ENCODE peak calls at places on chromosomes 4 and X, in four cellular contexts. One of them, this sample, is unnamed.
A peak's percentile ranks its signal among the peaks of the same experiment; 100 is the strongest.

GRCh38 chr4:86891785-86892638 is at the start of gene C4orf36:
- DNase-seq in upper lobe of right lung: peak; percentile 92
- DNase-seq in right cardiac atrium: peak; percentile 63
- DNase-seq in pancreas: peak; percentile 79
- DNase-seq in this sample: peak; percentile 30

GRCh38 chrX:48824066-48824465 is 2.2 kb upstream of the ERAS start:
- DNase-seq in upper lobe of right lung: no peak
- DNase-seq in right cardiac atrium: no peak
- DNase-seq in pancreas: no peak
- DNase-seq in this sample: no peak

GRCh38 chr4:20364969-20365368 is 113.3 kb downstream of the SLIT2 start:
- DNase-seq in upper lobe of right lung: no peak
- DNase-seq in right cardiac atrium: no peak
- DNase-seq in pancreas: no peak
- DNase-seq in this sample: no peak

GRCh38 chrX:15854080-15854655 is 445 bp downstream of the AP1S2 start:
- DNase-seq in upper lobe of right lung: peak; percentile 78
- DNase-seq in right cardiac atrium: peak; percentile 67
- DNase-seq in pancreas: peak; percentile 63
- DNase-seq in this sample: peak; percentile 68

GRCh38 chr4:133146574-133147198 is 2.4 kb upstream of the PCDH10 start:
- DNase-seq in upper lobe of right lung: no peak
- DNase-seq in right cardiac atrium: peak; percentile 34
- DNase-seq in pancreas: no peak
- DNase-seq in this sample: peak; percentile 69

GRCh38 chr4:123352966-123353365 is 43.6 kb upstream of the SPRY1 start:
- DNase-seq in upper lobe of right lung: no peak
- DNase-seq in right cardiac atrium: no peak
- DNase-seq in pancreas: no peak
- DNase-seq in this sample: no peak

GRCh38 chr4:85760521-85760920 is 285.6 kb downstream of the ARHGAP24 start:
- DNase-seq in upper lobe of right lung: no peak
- DNase-seq in right cardiac atrium: no peak
- DNase-seq in pancreas: no peak
- DNase-seq in this sample: no peak

GRCh38 chr4:38468491-38468890 is 195.5 kb upstream of the KLF3 start:
- DNase-seq in upper lobe of right lung: no peak
- DNase-seq in right cardiac atrium: no peak
- DNase-seq in pancreas: no peak
- DNase-seq in this sample: no peak

GRCh38 chr4:65791807-65792308 is 121.6 kb upstream of the EPHA5 start:
- DNase-seq in upper lobe of right lung: no peak
- DNase-seq in right cardiac atrium: no peak
- DNase-seq in pancreas: peak; percentile 20
- DNase-seq in this sample: no peak

GRCh38 chrX:78801522-78801921 is 54.0 kb downstream of the LPAR4 start:
- DNase-seq in upper lobe of right lung: no peak
- DNase-seq in right cardiac atrium: no peak
- DNase-seq in pancreas: no peak
- DNase-seq in this sample: no peak

GRCh38 chr4:17142232-17142711 is 243.8 kb upstream of the LDB2 start:
- DNase-seq in upper lobe of right lung: no peak
- DNase-seq in right cardiac atrium: no peak
- DNase-seq in pancreas: no peak
- DNase-seq in this sample: no peak

GRCh38 chr4:52265781-52266525 is 214.8 kb downstream of the SPATA18 start:
- DNase-seq in upper lobe of right lung: no peak
- DNase-seq in right cardiac atrium: no peak
- DNase-seq in pancreas: no peak
- DNase-seq in this sample: no peak

GRCh38 chr4:127631420-127631819 is 1.3 kb upstream of the INTU start:
- DNase-seq in upper lobe of right lung: no peak
- DNase-seq in right cardiac atrium: no peak
- DNase-seq in pancreas: no peak
- DNase-seq in this sample: no peak

GRCh38 chr4:87105101-87105852 is 115.1 kb downstream of the KLHL8 start:
- DNase-seq in upper lobe of right lung: no peak
- DNase-seq in right cardiac atrium: no peak
- DNase-seq in pancreas: no peak
- DNase-seq in this sample: no peak

GRCh38 chrX:34884693-34885277 is 57.8 kb upstream of the FAM47B start:
- DNase-seq in upper lobe of right lung: no peak
- DNase-seq in right cardiac atrium: no peak
- DNase-seq in pancreas: no peak
- DNase-seq in this sample: no peak

GRCh38 chr4:73978886-73979285 is 2.9 kb downstream of the PF4 start:
- DNase-seq in upper lobe of right lung: no peak
- DNase-seq in right cardiac atrium: no peak
- DNase-seq in pancreas: no peak
- DNase-seq in this sample: no peak

GRCh38 chrX:136198010-136198409 is 50.7 kb downstream of the FHL1 start:
- DNase-seq in upper lobe of right lung: no peak
- DNase-seq in right cardiac atrium: no peak
- DNase-seq in pancreas: no peak
- DNase-seq in this sample: no peak

GRCh38 chr4:529563-529962 is 30.6 kb downstream of the PIGG start:
- DNase-seq in upper lobe of right lung: no peak
- DNase-seq in right cardiac atrium: no peak
- DNase-seq in pancreas: no peak
- DNase-seq in this sample: no peak

GRCh38 chrX:67543818-67544217 is at the start of gene AR:
- DNase-seq in upper lobe of right lung: peak; percentile 83
- DNase-seq in right cardiac atrium: peak; percentile 75
- DNase-seq in pancreas: peak; percentile 55
- DNase-seq in this sample: no peak

GRCh38 chr4:139524062-139524631 is 31.9 kb downstream of the SETD7 start:
- DNase-seq in upper lobe of right lung: no peak
- DNase-seq in right cardiac atrium: no peak
- DNase-seq in pancreas: no peak
- DNase-seq in this sample: no peak

GRCh38 chrX:153642313-153642654 is 4.7 kb upstream of the DUSP9 start:
- DNase-seq in upper lobe of right lung: peak; percentile 31
- DNase-seq in right cardiac atrium: no peak
- DNase-seq in pancreas: peak; percentile 7
- DNase-seq in this sample: no peak

GRCh38 chr4:185921583-185922555 is 109.9 kb upstream of the SORBS2 start:
- DNase-seq in upper lobe of right lung: no peak
- DNase-seq in right cardiac atrium: no peak
- DNase-seq in pancreas: no peak
- DNase-seq in this sample: no peak

GRCh38 chr4:36676139-36677050 is 395.0 kb downstream of the DTHD1 start:
- DNase-seq in upper lobe of right lung: no peak
- DNase-seq in right cardiac atrium: no peak
- DNase-seq in pancreas: no peak
- DNase-seq in this sample: no peak

GRCh38 chrX:46628406-46629371 is 55.1 kb downstream of the CHST7 start:
- DNase-seq in upper lobe of right lung: peak; percentile 62
- DNase-seq in right cardiac atrium: peak; percentile 63
- DNase-seq in pancreas: no peak
- DNase-seq in this sample: no peak

GRCh38 chr4:42460043-42460442 is 62.8 kb downstream of the SHISA3 start:
- DNase-seq in upper lobe of right lung: no peak
- DNase-seq in right cardiac atrium: no peak
- DNase-seq in pancreas: peak; percentile 42
- DNase-seq in this sample: no peak

GRCh38 chr4:95044204-95044848 is 286.6 kb downstream of the BMPR1B start:
- DNase-seq in upper lobe of right lung: no peak
- DNase-seq in right cardiac atrium: no peak
- DNase-seq in pancreas: no peak
- DNase-seq in this sample: no peak

GRCh38 chrX:138519296-138519695 is 192.2 kb downstream of the FGF13 start:
- DNase-seq in upper lobe of right lung: no peak
- DNase-seq in right cardiac atrium: no peak
- DNase-seq in pancreas: no peak
- DNase-seq in this sample: no peak

GRCh38 chr4:124583797-124584196 is 128.7 kb downstream of the ANKRD50 start:
- DNase-seq in upper lobe of right lung: no peak
- DNase-seq in right cardiac atrium: no peak
- DNase-seq in pancreas: no peak
- DNase-seq in this sample: no peak

GRCh38 chr4:173248690-173249089 is 80.1 kb downstream of the GALNT7 start:
- DNase-seq in upper lobe of right lung: no peak
- DNase-seq in right cardiac atrium: no peak
- DNase-seq in pancreas: no peak
- DNase-seq in this sample: no peak

GRCh38 chr4:978957-979701 is 5.8 kb upstream of the DGKQ start:
- DNase-seq in upper lobe of right lung: no peak
- DNase-seq in right cardiac atrium: no peak
- DNase-seq in pancreas: no peak
- DNase-seq in this sample: no peak

GRCh38 chr4:125254111-125254510 is 60.6 kb upstream of the FAT4 start:
- DNase-seq in upper lobe of right lung: no peak
- DNase-seq in right cardiac atrium: no peak
- DNase-seq in pancreas: no peak
- DNase-seq in this sample: no peak

GRCh38 chr4:10371869-10372471 is 85.3 kb downstream of the ZNF518B start:
- DNase-seq in upper lobe of right lung: no peak
- DNase-seq in right cardiac atrium: peak; percentile 22
- DNase-seq in pancreas: no peak
- DNase-seq in this sample: no peak

GRCh38 chr4:26354491-26354890 is 33.7 kb downstream of the RBPJ start:
- DNase-seq in upper lobe of right lung: no peak
- DNase-seq in right cardiac atrium: no peak
- DNase-seq in pancreas: no peak
- DNase-seq in this sample: no peak
- H3K27ac ChIP-seq in upper lobe of right lung: no peak overlapping the region
- H3K27ac ChIP-seq in right cardiac atrium: no peak overlapping the region
- H3K27ac ChIP-seq in pancreas: no peak overlapping the region
- H3K27ac ChIP-seq in this sample: no peak overlapping the region

DNA sequence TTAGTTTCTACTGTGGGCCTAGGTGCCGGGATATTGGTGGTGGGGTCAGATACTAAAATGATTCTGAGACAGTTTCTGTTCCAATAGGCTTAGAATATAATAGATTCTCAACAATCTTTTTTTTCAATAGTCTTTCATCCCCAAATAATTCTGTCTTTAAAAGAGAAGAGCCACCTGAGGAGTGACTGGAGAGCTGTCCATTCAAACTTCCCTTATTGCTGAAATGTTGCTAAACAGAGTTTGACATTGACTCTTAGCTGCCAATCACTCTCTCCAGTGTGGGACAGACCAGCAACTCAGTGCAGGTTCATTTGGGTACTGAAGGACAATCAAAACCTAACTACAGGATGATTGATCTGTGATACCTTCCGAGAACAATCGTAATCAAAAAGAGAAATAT is 12.4 kb upstream of the ADH7 start:
- DNase-seq in upper lobe of right lung: no peak
- DNase-seq in right cardiac atrium: no peak
- DNase-seq in pancreas: no peak
- DNase-seq in this sample: no peak
- H3K27ac ChIP-seq in upper lobe of right lung: no peak overlapping the region
- H3K27ac ChIP-seq in right cardiac atrium: no peak overlapping the region
- H3K27ac ChIP-seq in pancreas: no peak overlapping the region
- H3K27ac ChIP-seq in this sample: no peak overlapping the region

GRCh38 chrX:120727911-120728310 is 98.1 kb upstream of the C1GALT1C1 start:
- DNase-seq in upper lobe of right lung: no peak
- DNase-seq in right cardiac atrium: no peak
- DNase-seq in pancreas: no peak
- DNase-seq in this sample: no peak
- H3K27ac ChIP-seq in upper lobe of right lung: no peak overlapping the region
- H3K27ac ChIP-seq in right cardiac atrium: no peak overlapping the region
- H3K27ac ChIP-seq in pancreas: no peak overlapping the region
- H3K27ac ChIP-seq in this sample: no peak overlapping the region

DNA sequence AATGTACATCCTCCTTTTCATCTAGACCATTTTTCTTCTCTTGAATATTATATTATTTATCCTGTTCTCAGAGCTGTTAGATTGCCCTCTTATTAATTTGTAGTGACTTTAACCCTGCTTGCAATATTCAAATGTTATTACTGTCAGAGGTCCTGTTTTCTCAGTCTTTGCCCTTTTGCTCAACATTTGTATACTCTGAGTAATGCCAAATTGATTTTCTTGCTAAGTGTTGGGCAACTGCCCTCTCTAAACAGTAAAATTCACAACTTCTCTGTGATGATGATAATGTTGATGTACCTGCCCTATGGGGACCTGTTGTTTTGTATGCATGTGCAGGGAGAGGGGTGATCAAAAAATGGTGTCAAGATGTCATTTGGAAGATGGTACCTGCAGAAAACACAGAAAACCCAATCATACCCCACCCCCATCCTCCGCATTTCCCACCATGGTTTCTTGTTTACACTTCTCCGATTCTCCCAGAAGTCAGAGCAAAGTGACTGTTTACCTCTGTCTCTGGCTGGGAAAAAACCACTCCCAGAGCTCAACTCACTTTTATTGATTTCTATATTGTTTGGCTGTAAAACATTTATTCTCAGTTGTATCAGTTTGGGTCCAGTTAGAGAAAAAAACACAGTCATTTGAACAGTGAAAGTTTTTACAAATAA is 694.0 kb downstream of the IL1RAPL1 start:
- DNase-seq in upper lobe of right lung: no peak
- DNase-seq in right cardiac atrium: no peak
- DNase-seq in pancreas: no peak
- DNase-seq in this sample: no peak
- H3K27ac ChIP-seq in upper lobe of right lung: no peak overlapping the region
- H3K27ac ChIP-seq in right cardiac atrium: no peak overlapping the region
- H3K27ac ChIP-seq in pancreas: no peak overlapping the region
- H3K27ac ChIP-seq in this sample: no peak overlapping the region

DNA sequence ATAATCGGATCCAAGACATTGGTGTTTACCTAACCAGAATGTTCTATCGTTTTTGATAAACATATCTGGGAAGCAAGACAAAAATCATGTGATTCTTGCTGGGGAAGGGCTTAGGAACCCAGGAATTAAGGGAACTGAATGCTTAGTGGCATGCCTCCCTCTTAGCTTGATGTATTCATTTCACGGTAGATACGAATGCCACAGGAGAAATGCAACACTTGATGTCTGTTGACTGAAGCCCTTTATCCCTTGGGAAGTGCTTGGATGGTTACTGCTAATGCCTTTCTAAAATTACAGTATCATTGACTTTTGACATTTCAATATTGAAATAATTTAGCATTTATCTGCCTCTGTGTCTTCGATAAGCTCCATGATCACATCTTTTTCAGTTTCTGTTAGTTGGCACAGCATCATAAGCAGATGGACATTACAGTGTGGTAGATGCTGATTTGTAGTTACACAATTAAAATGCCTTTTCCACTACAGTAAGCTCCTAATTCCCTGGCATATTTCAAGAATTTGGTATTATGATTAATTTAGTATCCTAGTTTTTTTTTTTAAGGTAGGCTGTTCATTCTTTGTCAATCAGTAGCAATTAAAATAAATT is 226.7 kb downstream of the ARHGAP10 start:
- DNase-seq in upper lobe of right lung: no peak
- DNase-seq in right cardiac atrium: no peak
- DNase-seq in pancreas: no peak
- DNase-seq in this sample: no peak
- H3K27ac ChIP-seq in upper lobe of right lung: no peak overlapping the region
- H3K27ac ChIP-seq in right cardiac atrium: no peak overlapping the region
- H3K27ac ChIP-seq in pancreas: no peak overlapping the region
- H3K27ac ChIP-seq in this sample: no peak overlapping the region